ENCODE peak calls at places on chromosomes 16 and 17, in five cellular contexts. Z, F, K, R and I are unnamed samples. For H3K4me1, the result is how much of the 10 kb centered on the place peaks cover.

GRCh38 chr17:69714659-69715058 is 300.2 kb downstream of the MAP2K6 start:
- DNase-seq in F (no peak), Z (no peak), R (no peak), K (no peak), I (no peak)

GRCh38 chr17:34571428-34572130 is 7.8 kb upstream of the TMEM132E start:
- DNase-seq in K (no peak), F (no peak), Z (no peak), R (no peak), I (no peak)

GRCh38 chr17:70278846-70279465 is 109.6 kb downstream of the KCNJ2 start:
- DNase-seq in K (no peak), F (no peak), R (no peak), Z (no peak), I (no peak)

GRCh38 chr17:40086150-40087044 is 14.0 kb downstream of the NR1D1 start:
- DNase-seq in R (no peak), Z (no peak), F (peak), K (peak), I (peak)

GRCh38 chr17:17420035-17420434 is 56.8 kb upstream of the MED9 start:
- DNase-seq in F (peak), R (no peak), Z (no peak), K (peak), I (peak)

GRCh38 chr17:32940706-32941390 is 12.9 kb downstream of the TMEM98 start:
- DNase-seq in Z (no peak), F (peak), R (no peak), K (no peak), I (no peak)

GRCh38 chr17:31225831-31226230 is 71.2 kb downstream of the OMG start:
- DNase-seq in K (no peak), R (no peak), F (no peak), Z (no peak), I (no peak)

GRCh38 chr17:39863244-39863917 is 731 bp downstream of the IKZF3 start:
- DNase-seq in F (no peak), R (no peak), K (no peak), Z (no peak), I (no peak)

GRCh38 chr17:17498606-17499301 is 2.6 kb upstream of the RASD1 start:
- DNase-seq in R (no peak), F (peak), Z (no peak), K (peak), I (no peak)

GRCh38 chr17:55158439-55158838 is 106.3 kb upstream of the HLF start:
- DNase-seq in K (no peak), Z (no peak), R (no peak), F (no peak), I (no peak)

GRCh38 chr17:36661047-36661666 is 59.8 kb downstream of the MRM1 start:
- DNase-seq in K (no peak), R (no peak), Z (no peak), F (no peak), I (no peak)

GRCh38 chr17:2959371-2960130 is 103.9 kb downstream of the OR1D5 start:
- DNase-seq in Z (no peak), K (no peak), R (no peak), F (no peak), I (no peak)

GRCh38 chr17:44501866-44502265 is 1.3 kb downstream of the GPATCH8 start:
- DNase-seq in F (no peak), K (no peak), Z (no peak), R (no peak), I (no peak)

GRCh38 chr16:11479916-11480315 is 106.8 kb downstream of the LITAF start:
- DNase-seq in F (no peak), Z (no peak), K (no peak), R (no peak), I (no peak)

GRCh38 chr17:55416000-55416399 is 5.6 kb downstream of the MMD start:
- DNase-seq in F (no peak), R (no peak), K (no peak), Z (no peak), I (no peak)

GRCh38 chr17:73765824-73766563 is 121.7 kb upstream of the SDK2 start:
- DNase-seq in Z (no peak), F (no peak), K (no peak), R (no peak), I (peak)

GRCh38 chr16:7946142-7946541 is 613.5 kb downstream of the RBFOX1 start:
- DNase-seq in F (no peak), R (no peak), Z (no peak), K (no peak), I (no peak)

GRCh38 chr16:56683424-56684162 is 1.3 kb downstream of the MT1X start:
- DNase-seq in F (peak), Z (no peak), R (no peak), K (no peak), I (no peak)

GRCh38 chr17:79536212-79536840 is 74.5 kb downstream of the RBFOX3 start:
- DNase-seq in Z (no peak), F (no peak), K (no peak), R (no peak), I (no peak)

GRCh38 chr16:15770512-15770911 is 86.3 kb downstream of the MYH11 start:
- DNase-seq in K (no peak), Z (no peak), F (no peak), R (no peak), I (no peak)

GRCh38 chr17:39643271-39643670 is 6.3 kb downstream of the STARD3 start:
- DNase-seq in R (no peak), F (no peak), K (no peak), Z (no peak), I (no peak)

GRCh38 chr17:7336240-7337175 is at the start of gene ACAP1:
- DNase-seq in F (no peak), K (no peak), R (no peak), Z (no peak), I (no peak)

GRCh38 chr17:36857698-36858097 is 79.6 kb upstream of the LHX1 start:
- DNase-seq in F (no peak), K (no peak), Z (no peak), R (no peak), I (no peak)

GRCh38 chr16:85424260-85425060 is 188.7 kb upstream of the GSE1 start:
- DNase-seq in R (no peak), K (no peak), F (peak), Z (no peak), I (peak)

GRCh38 chr17:81484195-81484979 is 28.2 kb downstream of the ACTG1 start:
- DNase-seq in F (peak), K (peak), Z (peak), R (peak), I (peak)

GRCh38 chr16:88430524-88431446 is 22.3 kb upstream of the ZFPM1 start:
- DNase-seq in Z (no peak), K (no peak), F (peak), R (no peak), I (peak)

GRCh38 chr17:21210411-21211076 is 3.4 kb downstream of the TMEM11 start:
- DNase-seq in R (no peak), F (no peak), K (no peak), Z (no peak), I (no peak)

GRCh38 chr17:1752425-1752941 is 9.4 kb upstream of the SERPINF1 start:
- DNase-seq in K (no peak), Z (no peak), R (peak), F (no peak), I (no peak)

GRCh38 chr16:30949655-30950515 is 1.0 kb downstream of the ORAI3 start:
- DNase-seq in K (peak), Z (no peak), R (peak), F (peak), I (peak)

GRCh38 chr17:37829446-37830142 is 84.7 kb upstream of the HNF1B start:
- DNase-seq in Z (no peak), R (no peak), F (no peak), K (no peak), I (no peak)

DNA sequence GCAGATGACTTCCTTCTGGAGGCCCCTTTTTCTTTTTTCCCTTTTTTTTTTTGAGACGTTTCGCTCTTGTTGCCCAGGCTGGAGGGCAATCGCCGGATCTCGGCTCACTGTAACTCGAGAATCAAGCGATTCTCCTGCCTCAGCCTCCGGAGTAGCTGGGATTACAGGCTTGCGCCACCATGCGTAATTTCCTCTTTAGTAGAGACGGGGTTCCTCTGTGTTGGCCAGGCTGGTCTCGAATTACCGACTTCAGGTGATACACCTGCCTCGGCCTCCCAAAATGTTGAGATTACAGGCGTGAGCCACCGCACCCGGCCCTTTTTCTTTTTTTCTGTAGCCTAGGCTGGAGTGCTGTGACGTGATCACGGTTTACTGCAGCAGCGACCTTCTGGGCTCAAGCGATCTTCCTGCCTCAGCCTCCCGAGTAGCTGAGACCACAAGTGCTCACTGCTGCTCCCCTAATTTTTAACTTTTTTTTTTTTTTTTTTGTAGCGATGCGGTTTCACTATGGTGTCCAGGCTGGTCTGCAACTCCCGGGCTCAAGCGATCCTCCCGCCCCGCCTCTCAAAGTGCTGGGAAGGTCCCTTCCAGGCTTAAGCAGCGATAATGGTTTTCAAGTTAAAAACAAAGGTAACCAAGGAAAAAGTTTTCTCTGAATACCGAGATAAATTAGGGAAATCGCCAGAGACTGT is 956 bp upstream of the IST1 start:
- DNase-seq in F (peak), R (peak), Z (no peak), K (peak), I (no peak)
- TF ChIP-seq CTCF in F (no peak), R (no peak), Z (no peak), K (no peak), I (peak)

DNA sequence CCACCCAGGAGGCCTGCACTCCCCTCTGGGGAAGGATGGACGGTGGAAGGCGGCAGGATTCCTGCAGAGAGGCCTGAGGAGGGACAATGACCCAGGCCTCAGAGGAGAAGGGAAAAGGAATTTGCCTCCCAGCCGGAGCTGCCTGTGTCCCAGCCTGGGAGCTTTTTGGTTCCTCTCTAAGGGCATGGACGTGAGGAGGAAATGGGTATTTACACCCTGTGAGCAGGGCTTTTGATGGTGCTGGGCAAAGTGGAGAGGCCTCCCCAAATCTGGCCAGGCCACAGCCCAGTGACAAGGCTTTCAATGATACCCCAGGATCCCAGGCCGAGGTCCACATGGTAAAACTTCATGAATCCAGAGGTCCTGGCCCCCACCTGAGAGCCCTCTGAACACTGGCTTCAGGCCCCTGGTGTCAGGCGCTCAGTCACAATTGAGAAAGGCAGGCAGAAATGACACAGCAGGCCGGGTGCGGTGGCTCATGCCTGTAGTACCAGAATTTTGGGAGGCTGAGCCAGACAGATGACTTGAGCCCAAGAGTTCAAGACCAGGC is 56.0 kb upstream of the DOC2B start:
- DNase-seq in Z (no peak), K (no peak), R (no peak), F (peak), I (no peak)
- H3K4me1 ChIP-seq in Z (under half), K (under half), R (under half), F (under half), I (under half)

GRCh38 chr16:69073181-69073669 is 32.2 kb upstream of the HAS3 start:
- DNase-seq in F (no peak), Z (no peak), K (no peak), R (peak), I (no peak)
- H3K4me3 ChIP-seq in F (no peak), Z (no peak), K (no peak), R (no peak), I (no peak)

GRCh38 chr16:26961459-26961858 is 105.3 kb upstream of the C16orf82 start:
- DNase-seq in Z (no peak), F (no peak), K (no peak), R (no peak), I (no peak)

GRCh38 chr16:26952411-26952810 is 114.3 kb upstream of the C16orf82 start:
- DNase-seq in F (no peak), Z (no peak), R (no peak), K (no peak), I (no peak)

GRCh38 chr16:26959416-26960009 is 107.2 kb upstream of the C16orf82 start:
- DNase-seq in F (no peak), K (no peak), Z (no peak), R (no peak), I (no peak)

GRCh38 chr16:26951950-26952349 is 114.8 kb upstream of the C16orf82 start:
- DNase-seq in Z (no peak), F (no peak), R (no peak), K (no peak), I (no peak)

GRCh38 chr16:26957283-26957859 is 109.4 kb upstream of the C16orf82 start:
- DNase-seq in F (no peak), K (no peak), R (no peak), Z (no peak), I (no peak)
- TF ChIP-seq CTCF in F (no peak), K (no peak), R (no peak), Z (no peak), I (no peak)

DNA sequence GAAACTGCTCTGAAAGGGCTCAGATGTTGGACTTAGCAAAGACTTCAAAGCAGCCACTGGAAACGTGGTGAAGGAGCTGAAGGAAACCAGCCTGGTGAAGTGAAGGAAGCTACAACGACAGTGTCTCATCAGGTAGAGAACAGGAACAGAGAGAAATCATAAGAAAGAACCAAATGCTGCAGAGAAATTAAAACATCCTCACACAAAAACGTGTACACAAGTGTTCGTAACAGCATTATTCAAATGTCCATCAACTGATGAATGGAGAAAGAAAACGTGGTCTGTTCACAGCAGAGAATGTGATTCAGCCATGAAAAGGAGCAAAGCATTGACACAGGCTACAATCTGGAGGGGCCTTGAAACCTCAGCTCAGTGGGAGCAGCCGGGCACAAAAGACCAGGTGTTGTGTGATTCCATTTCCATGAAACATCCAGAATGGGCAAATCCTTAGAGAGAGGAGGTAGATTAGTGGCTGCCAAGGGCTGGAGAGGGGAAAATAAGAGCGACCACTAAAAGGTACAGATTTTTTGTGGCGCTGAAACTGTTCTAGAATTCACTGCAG is 26.9 kb downstream of the IFT140 start:
- DNase-seq in K (no peak), R (no peak), F (no peak), Z (no peak), I (no peak)
- H3K4me1 ChIP-seq in K (under half), R (under half), F (under half), Z (under half), I (under half)

DNA sequence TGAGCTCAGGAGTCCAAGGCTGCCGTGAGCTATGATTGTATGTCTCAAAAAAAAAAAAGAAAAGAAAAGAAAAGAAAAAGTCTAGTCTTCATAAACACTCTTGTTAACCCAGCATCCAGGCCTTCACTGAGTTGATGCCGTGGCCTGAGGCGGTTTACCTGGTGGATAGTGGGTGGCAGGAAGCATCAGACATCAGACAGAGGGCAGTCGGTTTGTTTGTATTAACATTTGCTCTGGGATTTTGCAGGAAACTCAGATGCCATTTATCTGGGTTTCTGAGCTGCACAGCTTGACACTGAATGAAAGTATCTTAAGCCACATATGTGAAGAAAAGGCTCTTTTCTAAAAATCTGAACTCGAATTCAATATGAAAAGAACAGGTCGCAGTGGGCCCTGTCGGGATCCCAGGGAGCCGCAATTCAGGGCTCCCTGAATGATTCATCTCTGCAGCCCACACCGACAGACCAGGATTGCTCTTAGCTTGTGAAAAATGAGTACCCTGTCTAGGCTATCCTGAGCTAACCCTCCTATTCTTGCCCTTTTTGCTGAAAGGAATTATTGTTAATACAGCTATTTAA is 1.1 kb upstream of the DBNDD1 start:
- DNase-seq in Z (no peak), F (peak), R (no peak), K (no peak), I (no peak)
- H3K4me3 ChIP-seq in Z (peak), F (no peak), R (peak), K (peak), I (peak)

GRCh38 chr17:8488931-8489330 is 53.2 kb downstream of the NDEL1 start:
- DNase-seq in F (peak), R (no peak), K (peak), Z (peak), I (no peak)
- TF ChIP-seq CTCF in F (no peak), R (no peak), K (no peak), Z (no peak), I (no peak)